ENCODE peak calls at places on chromosomes 13 and 19, in seven cellular contexts. N, I, W, X, F, G and P are unnamed samples.

GRCh38 chr19:53868091-53868891 is 608 bp downstream of the MYADM start:
- DNase-seq in N (no peak), I (peak; percentile 73), W (no peak), X (peak; percentile 67), F (no peak), G (peak; percentile 78), P (peak; percentile 59)

GRCh38 chr19:5628919-5629481 is 6.1 kb downstream of the SAFB start:
- DNase-seq in N (no peak), I (no peak), W (peak; percentile 47), X (no peak), F (no peak), G (no peak), P (no peak)

GRCh38 chr13:95512957-95513356 is 39.6 kb upstream of the CLDN10 start:
- DNase-seq in N (no peak), I (no peak), W (no peak), X (no peak), F (no peak), G (no peak), P (no peak)

GRCh38 chr13:98285852-98286594 is 109.0 kb upstream of the RNF113B start:
- DNase-seq in N (no peak), I (no peak), W (no peak), X (no peak), F (no peak), G (no peak), P (no peak)

GRCh38 chr19:41298327-41298964 is 11.5 kb upstream of the CCDC97 start:
- DNase-seq in N (peak; percentile 59), I (no peak), W (peak; percentile 65), X (no peak), F (peak; percentile 71), G (peak; percentile 91), P (no peak)

GRCh38 chr13:83232626-83233025 is 649.6 kb downstream of the SLITRK1 start:
- DNase-seq in N (no peak), I (no peak), W (no peak), X (no peak), F (no peak), G (no peak), P (no peak)

GRCh38 chr19:23509686-23510450 is 114.6 kb upstream of the ZNF91 start:
- DNase-seq in N (no peak), I (no peak), W (no peak), X (no peak), F (no peak), G (no peak), P (no peak)

GRCh38 chr19:44777715-44778347 is at the start of gene CBLC:
- DNase-seq in N (no peak), I (peak; percentile 89), W (no peak), X (peak; percentile 49), F (no peak), G (no peak), P (no peak)

GRCh38 chr13:18954254-18954653 is 227.4 kb downstream of the TUBA3C start:
- DNase-seq in N (no peak), I (no peak), W (no peak), X (no peak), F (no peak), G (no peak), P (no peak)

GRCh38 chr13:27830010-27830409 is 37.7 kb downstream of the GSX1 start:
- DNase-seq in N (peak; percentile 17), I (peak; percentile 88), W (peak; percentile 50), X (peak; percentile 86), F (no peak), G (peak; percentile 44), P (peak; percentile 58)

GRCh38 chr19:9580728-9581127 is 3.6 kb downstream of the ZNF121 start:
- DNase-seq in N (no peak), I (no peak), W (no peak), X (no peak), F (no peak), G (no peak), P (no peak)

GRCh38 chr13:21297452-21297851 is 121.0 kb downstream of the MRPL57 start:
- DNase-seq in N (no peak), I (peak; percentile 19), W (no peak), X (no peak), F (no peak), G (no peak), P (no peak)

GRCh38 chr13:98143601-98144500 is 957 bp downstream of the FARP1 start:
- DNase-seq in N (no peak), I (peak; percentile 63), W (no peak), X (peak; percentile 75), F (peak; percentile 39), G (peak; percentile 40), P (no peak)

GRCh38 chr13:99289674-99290337 is 17.4 kb downstream of the GPR183 start:
- DNase-seq in N (peak; percentile 47), I (no peak), W (no peak), X (no peak), F (no peak), G (no peak), P (no peak)

GRCh38 chr19:45472557-45473365 is 5.0 kb downstream of the FOSB start:
- DNase-seq in N (peak; percentile 80), I (peak; percentile 32), W (no peak), X (no peak), F (no peak), G (no peak), P (peak; percentile 70)

GRCh38 chr19:33755314-33756020 is 41.2 kb upstream of the KCTD15 start:
- DNase-seq in N (no peak), I (peak; percentile 30), W (no peak), X (no peak), F (no peak), G (no peak), P (no peak)

GRCh38 chr13:45873491-45874360 is 22.2 kb upstream of the SIAH3 start:
- DNase-seq in N (no peak), I (peak; percentile 33), W (no peak), X (no peak), F (peak; percentile 36), G (no peak), P (no peak)

GRCh38 chr19:37905936-37906867 is at the start of gene WDR87:
- DNase-seq in N (peak; percentile 18), I (peak; percentile 96), W (peak; percentile 69), X (peak; percentile 95), F (no peak), G (peak; percentile 31), P (no peak)

GRCh38 chr19:47230921-47231214 is at the start of gene BBC3:
- DNase-seq in N (no peak), I (no peak), W (no peak), X (no peak), F (no peak), G (no peak), P (no peak)

GRCh38 chr19:47231215-47232054 is 436 bp upstream of the BBC3 start:
- DNase-seq in N (peak; percentile 92), I (peak; percentile 90), W (peak; percentile 90), X (peak; percentile 94), F (peak; percentile 81), G (peak; percentile 90), P (peak; percentile 84)

GRCh38 chr19:47228168-47228936 is 2.6 kb downstream of the BBC3 start:
- DNase-seq in N (peak; percentile 29), I (peak; percentile 64), W (peak; percentile 70), X (peak; percentile 66), F (no peak), G (peak; percentile 55), P (peak; percentile 43)

GRCh38 chr19:47229674-47230121 is 1.3 kb downstream of the BBC3 start:
- DNase-seq in N (no peak), I (no peak), W (no peak), X (peak; percentile 26), F (peak; percentile 44), G (no peak), P (no peak)

GRCh38 chr19:47230122-47230920 is 678 bp downstream of the BBC3 start:
- DNase-seq in N (peak; percentile 86), I (peak; percentile 77), W (peak; percentile 77), X (peak; percentile 86), F (peak; percentile 10), G (peak; percentile 55), P (peak; percentile 90)
- H3K4me1 ChIP-seq in N (peaks cover 38% of the 10 kb centered on the region), I (peaks cover 21% of the 10 kb centered on the region), W (peaks cover 4% of the 10 kb centered on the region), X (peaks cover 25% of the 10 kb centered on the region), F (peaks cover 54% of the 10 kb centered on the region), G (peaks cover 12% of the 10 kb centered on the region), P (peaks cover 36% of the 10 kb centered on the region)

DNA sequence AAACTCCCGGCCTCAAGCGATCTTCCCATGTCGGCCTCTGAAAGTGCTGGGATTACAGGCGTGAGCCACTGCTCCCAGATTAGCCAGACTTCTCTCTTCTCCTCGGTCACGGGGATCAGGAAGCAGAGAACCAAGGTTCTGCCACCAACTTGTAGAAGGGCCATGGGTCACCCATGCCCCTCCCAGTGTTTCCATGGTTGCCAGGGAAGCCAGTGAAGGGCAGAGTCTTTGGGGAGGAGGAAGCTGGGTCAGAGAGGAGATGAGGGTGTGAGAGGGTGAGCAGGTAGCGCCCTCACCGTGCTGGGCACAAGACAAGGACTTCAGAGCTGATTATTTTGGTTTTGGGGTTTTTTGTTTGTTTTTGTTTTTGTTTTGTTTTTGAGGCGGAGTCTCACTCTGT is 77.1 kb downstream of the GNG7 start:
- DNase-seq in N (no peak), I (no peak), W (peak; percentile 57), X (no peak), F (no peak), G (no peak), P (no peak)
- H3K27ac ChIP-seq in N (no peak overlapping the region), I (no peak overlapping the region), W (peak overlapping the region; percentile 67), X (no peak overlapping the region), F (no peak overlapping the region), G (peak overlapping the region; percentile 86), P (no peak overlapping the region)

DNA sequence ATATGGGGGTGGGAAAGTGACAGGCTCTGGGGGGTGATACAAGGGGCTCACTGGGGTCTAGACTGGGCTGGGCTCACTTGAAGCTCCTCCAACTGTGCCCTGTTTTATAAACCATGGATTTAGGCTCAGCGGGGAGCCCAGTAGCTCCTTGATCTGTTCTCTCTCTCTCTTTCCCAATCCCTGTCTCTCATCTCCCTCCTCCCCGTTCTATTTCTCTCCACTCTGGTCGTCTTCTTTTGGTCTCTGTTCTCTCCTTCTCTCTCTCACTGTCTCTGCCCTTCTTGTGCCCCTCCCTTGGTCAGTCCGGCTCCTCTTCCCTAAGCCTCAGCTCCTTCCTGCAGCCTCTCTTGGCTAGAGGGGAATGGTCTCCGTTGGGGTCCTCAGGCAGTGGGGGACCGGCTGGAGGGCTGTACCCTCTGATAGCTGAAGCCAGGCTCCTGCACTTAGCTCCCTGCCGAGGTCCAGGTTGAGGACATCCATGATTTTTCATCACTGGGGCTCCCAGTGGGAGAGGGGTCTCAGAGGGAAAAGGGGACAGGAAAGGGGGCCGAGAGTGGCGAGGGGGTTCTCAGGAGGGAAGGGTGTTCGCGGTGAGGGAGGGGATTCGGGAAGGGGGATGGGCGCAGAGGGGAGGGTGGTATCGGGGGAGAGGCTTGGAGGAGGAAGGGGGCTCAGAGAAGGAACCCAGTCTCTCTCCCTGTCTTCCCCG is 8.5 kb downstream of the UNC13A start:
- DNase-seq in N (no peak), I (peak; percentile 43), W (no peak), X (no peak), F (no peak), G (no peak), P (no peak)
- H3K4me3 ChIP-seq in N (no peak overlapping the region), I (peak overlapping the region; percentile 47), W (peak overlapping the region; percentile 29), X (no peak overlapping the region), F (no peak overlapping the region), G (peak overlapping the region; percentile 36), P (no peak overlapping the region)

DNA sequence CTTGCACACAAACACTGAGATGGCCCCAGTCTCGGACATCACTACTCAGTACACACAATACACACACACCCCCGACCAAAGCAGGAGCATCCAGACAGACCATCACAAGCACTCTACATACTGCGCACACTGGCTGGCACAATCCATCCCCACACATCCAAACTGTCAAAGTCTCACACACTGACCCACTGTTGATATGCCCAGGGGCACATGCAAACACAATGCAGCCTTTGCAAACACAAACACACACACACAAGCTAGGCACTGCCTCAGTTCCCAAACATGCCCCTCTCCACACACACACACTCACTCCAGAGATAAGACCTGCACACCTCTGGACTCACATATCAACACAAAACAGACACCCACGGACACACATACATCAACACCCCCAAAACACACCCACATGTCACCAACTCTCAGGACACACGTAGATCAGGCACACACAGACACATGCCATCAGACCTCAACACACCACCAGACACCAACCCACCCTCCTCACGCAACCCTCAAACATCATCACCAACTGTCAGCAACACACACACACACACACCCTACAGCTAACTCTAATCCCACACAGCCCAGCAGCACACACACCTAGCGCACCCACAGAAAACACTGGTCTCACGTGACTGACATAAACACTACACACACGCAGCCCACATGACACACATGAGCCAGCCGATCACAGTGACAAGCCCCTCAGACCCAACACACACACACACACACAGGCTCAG is 1.9 kb downstream of the BBC3 start:
- DNase-seq in N (peak; percentile 17), I (peak; percentile 40), W (peak; percentile 49), X (no peak), F (peak; percentile 51), G (no peak), P (peak; percentile 36)
- H3K4me1 ChIP-seq in N (peaks cover 38% of the 10 kb centered on the region), I (peaks cover 23% of the 10 kb centered on the region), W (peaks cover 4% of the 10 kb centered on the region), X (peaks cover 27% of the 10 kb centered on the region), F (peaks cover 55% of the 10 kb centered on the region), G (peaks cover 12% of the 10 kb centered on the region), P (peaks cover 36% of the 10 kb centered on the region)